ENCODE peak calls at places on chromosomes 16 and 17, in seven cellular contexts. K is fibroblast of lung; Z is stimulated activated CD4-positive, alpha-beta T cell treated with anti-CD3 and anti-CD28 coated beads, TNF-alpha, amount 100 ng/mL, for 48 hours; M is mesendoderm; E is lower leg skin; Y is effector CD4-positive, alpha-beta T cell; T is BE2C. F is an unnamed sample.

GRCh38 chr17:13961262-13961661 is 108.0 kb upstream of the COX10 start:
- DNase-seq in M (no peak), E (no peak), Y (no peak), K (no peak), T (no peak), Z (no peak), F (no peak)

GRCh38 chr17:80647746-80648145 is 103.1 kb downstream of the RPTOR start:
- DNase-seq in Y (no peak), E (no peak), M (no peak), Z (no peak), T (no peak), K (peak; percentile 86), F (no peak)

GRCh38 chr16:28118636-28119035 is 55.1 kb upstream of the GSG1L start:
- DNase-seq in Y (no peak), T (no peak), M (no peak), E (no peak), K (no peak), Z (no peak), F (no peak)

GRCh38 chr17:15782809-15783208 is 50.7 kb downstream of the TBC1D26 start:
- DNase-seq in T (no peak), Y (no peak), E (peak; percentile 28), M (no peak), Z (no peak), K (peak; percentile 55), F (peak; percentile 19)

GRCh38 chr17:1695365-1695764 is 10.7 kb upstream of the PRPF8 start:
- DNase-seq in E (no peak), K (no peak), Z (no peak), M (no peak), T (no peak), Y (no peak), F (no peak)

GRCh38 chr17:17902357-17902756 is 65.6 kb upstream of the SREBF1 start:
- DNase-seq in K (no peak), Z (no peak), E (no peak), Y (no peak), M (no peak), T (no peak), F (no peak)

GRCh38 chr17:43661699-43662431 is at the start of gene MEOX1:
- DNase-seq in M (peak; percentile 47), K (peak; percentile 71), Y (no peak), T (no peak), Z (peak; percentile 33), E (no peak), F (no peak)

GRCh38 chr16:50800074-50800473 is 58.2 kb downstream of the CYLD start:
- DNase-seq in K (no peak), T (no peak), E (no peak), Y (no peak), M (peak; percentile 26), Z (no peak), F (no peak)

GRCh38 chr16:11586375-11586855 is 304 bp downstream of the LITAF start:
- DNase-seq in M (no peak), Y (no peak), Z (no peak), E (no peak), K (no peak), T (no peak), F (no peak)

GRCh38 chr16:12236491-12237030 is 260.0 kb downstream of the SNX29 start:
- DNase-seq in M (peak; percentile 11), Y (no peak), Z (no peak), K (no peak), T (no peak), E (no peak), F (no peak)

GRCh38 chr17:42883802-42884553 is 16.6 kb upstream of the G6PC1 start:
- DNase-seq in T (no peak), K (no peak), M (no peak), Z (no peak), E (no peak), Y (no peak), F (no peak)

GRCh38 chr16:73890524-73891500 is 405.8 kb upstream of the PSMD7 start:
- DNase-seq in M (peak; percentile 82), E (no peak), T (no peak), Y (no peak), Z (no peak), K (peak; percentile 52), F (no peak)

GRCh38 chr17:55770220-55770870 is 19.5 kb downstream of the PCTP start:
- DNase-seq in M (peak; percentile 60), E (no peak), T (no peak), K (peak; percentile 80), Z (no peak), Y (no peak), F (no peak)

GRCh38 chr17:15289285-15290185 is 24.4 kb upstream of the PMP22 start:
- DNase-seq in T (peak; percentile 45), K (peak; percentile 80), Y (no peak), Z (no peak), M (no peak), E (no peak), F (no peak)

GRCh38 chr17:78137392-78138203 is 7.0 kb downstream of the TMC8 start:
- DNase-seq in M (peak; percentile 51), T (peak; percentile 27), E (no peak), Z (no peak), Y (no peak), K (no peak), F (no peak)

GRCh38 chr17:55089955-55090573 is 121.5 kb downstream of the STXBP4 start:
- DNase-seq in K (peak; percentile 31), E (no peak), Y (peak; percentile 7), Z (peak; percentile 20), T (no peak), M (peak; percentile 56), F (peak; percentile 15)

GRCh38 chr17:61862105-61862574 is 1.2 kb downstream of the BRIP1 start:
- DNase-seq in Z (no peak), K (peak; percentile 39), M (peak; percentile 39), E (no peak), T (no peak), Y (no peak), F (no peak)

GRCh38 chr17:53353919-53354351 is 468.8 kb upstream of the KIF2B start:
- DNase-seq in Y (no peak), Z (no peak), M (no peak), T (peak; percentile 81), K (peak; percentile 15), E (peak; percentile 15), F (no peak)

GRCh38 chr17:2150871-2151270 is 96.0 kb downstream of the HIC1 start:
- DNase-seq in Z (no peak), K (no peak), Y (no peak), T (no peak), E (no peak), M (no peak), F (no peak)

GRCh38 chr17:51813166-51813783 is 345.2 kb downstream of the CA10 start:
- DNase-seq in K (no peak), E (no peak), Y (no peak), T (no peak), M (no peak), Z (no peak), F (no peak)

GRCh38 chr17:46730026-46730425 is 88.5 kb downstream of the WNT3 start:
- DNase-seq in K (no peak), E (no peak), Z (no peak), Y (no peak), M (no peak), T (no peak), F (no peak)

GRCh38 chr16:79299154-79299799 is 301.3 kb downstream of the MAF start:
- DNase-seq in E (no peak), Z (no peak), M (no peak), K (no peak), T (no peak), Y (no peak), F (no peak)

GRCh38 chr16:67013823-67014640 is 14.9 kb upstream of the CBFB start:
- DNase-seq in M (peak; percentile 70), T (peak; percentile 95), Z (peak; percentile 88), K (peak; percentile 46), E (no peak), Y (peak; percentile 58), F (peak; percentile 57)

GRCh38 chr16:8996891-8997290 is 33.2 kb upstream of the USP7 start:
- DNase-seq in Y (no peak), K (no peak), T (peak; percentile 76), E (no peak), M (peak; percentile 40), Z (no peak), F (no peak)

GRCh38 chr16:76125871-76126270 is 151.3 kb upstream of the CNTNAP4 start:
- DNase-seq in T (no peak), M (no peak), Z (no peak), Y (no peak), K (no peak), E (no peak), F (no peak)

F was measured in activated CD4-positive, alpha-beta T cell treated with anti-CD3 and anti-CD28 coated beads for 24 hours.